ENCODE peak calls at places on chromosomes 1 and 21, in four cellular contexts. One of them, this sample, is unnamed.

GRCh38 chr1:7607097-7607496 is 164.0 kb upstream of the VAMP3 start:
- DNase-seq in K562: no peak
- DNase-seq in HepG2: no peak
- DNase-seq in H1: no peak
- DNase-seq in this sample: no peak

GRCh38 chr1:243950166-243950565 is 100.1 kb upstream of the AKT3 start:
- DNase-seq in K562: no peak
- DNase-seq in HepG2: peak
- DNase-seq in H1: peak
- DNase-seq in this sample: no peak

GRCh38 chr1:162159515-162159914 is 90.0 kb downstream of the NOS1AP start:
- DNase-seq in K562: no peak
- DNase-seq in HepG2: peak
- DNase-seq in H1: no peak
- DNase-seq in this sample: no peak

GRCh38 chr1:173862769-173863223 is 5.0 kb downstream of the GAS5 start:
- DNase-seq in K562: peak
- DNase-seq in HepG2: no peak
- DNase-seq in H1: no peak
- DNase-seq in this sample: no peak

GRCh38 chr1:43565600-43566360 is 35.1 kb downstream of the PTPRF start:
- DNase-seq in K562: peak
- DNase-seq in HepG2: no peak
- DNase-seq in H1: peak
- DNase-seq in this sample: peak

GRCh38 chr1:110605901-110606783 is at the start of gene KCNA2:
- DNase-seq in K562: no peak
- DNase-seq in HepG2: no peak
- DNase-seq in H1: peak
- DNase-seq in this sample: no peak

GRCh38 chr21:27329255-27329851 is 362.5 kb upstream of the ADAMTS5 start:
- DNase-seq in K562: no peak
- DNase-seq in HepG2: no peak
- DNase-seq in H1: no peak
- DNase-seq in this sample: no peak

GRCh38 chr1:232212248-232212647 is 417.7 kb downstream of the SIPA1L2 start:
- DNase-seq in K562: no peak
- DNase-seq in HepG2: no peak
- DNase-seq in H1: no peak
- DNase-seq in this sample: no peak

DNA sequence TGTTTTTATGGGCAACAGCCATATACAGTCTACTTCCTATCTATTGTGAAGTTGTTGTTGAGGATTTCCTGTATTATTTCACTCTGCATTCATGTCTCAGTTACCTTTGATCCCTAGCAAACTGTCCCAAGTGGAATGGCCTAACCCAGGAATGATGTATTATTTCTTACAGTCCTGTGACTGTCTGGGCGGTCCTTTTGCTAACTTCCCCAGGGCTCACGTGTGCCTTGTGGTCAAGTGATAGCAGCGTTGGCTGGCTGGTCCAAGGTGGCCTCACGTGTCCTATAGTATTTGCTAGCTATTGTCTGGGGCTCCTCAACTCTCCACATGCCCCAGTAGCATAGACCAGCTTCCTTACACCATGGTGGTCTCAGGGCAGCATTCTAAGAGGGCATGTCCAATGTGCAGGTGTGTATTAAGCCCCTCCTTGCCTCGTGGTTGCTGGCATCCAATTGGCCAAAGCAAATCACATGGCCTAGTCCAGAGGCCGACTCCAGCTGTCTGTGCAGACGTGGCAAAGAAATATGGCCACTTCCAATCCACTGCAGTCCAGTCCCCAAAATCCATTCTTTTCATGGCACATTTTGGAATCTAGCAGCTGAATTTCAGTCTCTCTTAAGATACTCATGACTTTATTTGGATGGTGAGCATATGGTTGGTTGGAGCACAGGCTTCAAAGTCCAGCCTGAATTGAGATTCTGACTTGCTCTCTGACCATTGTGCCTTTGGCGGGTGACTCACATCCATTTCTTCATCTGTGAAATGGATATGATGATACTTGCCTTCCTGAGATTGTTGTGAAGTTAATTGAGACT is 94.1 kb downstream of the GALNT2 start:
- DNase-seq in K562: peak
- DNase-seq in HepG2: peak
- DNase-seq in H1: no peak
- DNase-seq in this sample: no peak
- TF ChIP-seq TAF1 in K562: no peak
- TF ChIP-seq TAF1 in HepG2: no peak
- TF ChIP-seq TAF1 in H1: no peak
- TF ChIP-seq TAF1 in this sample: no peak

GRCh38 chr1:19477284-19478240 is 7.8 kb downstream of the CAPZB start:
- DNase-seq in K562: no peak
- DNase-seq in HepG2: no peak
- DNase-seq in H1: no peak
- DNase-seq in this sample: no peak
- TF ChIP-seq POLR2A in K562: no peak
- TF ChIP-seq POLR2A in HepG2: no peak
- TF ChIP-seq POLR2A in H1: no peak
- TF ChIP-seq POLR2A in this sample: peak

GRCh38 chr1:181091322-181092040 is 3.0 kb downstream of the IER5 start:
- DNase-seq in K562: no peak
- DNase-seq in HepG2: no peak
- DNase-seq in H1: no peak
- DNase-seq in this sample: no peak

GRCh38 chr1:181090653-181091126 is 2.2 kb downstream of the IER5 start:
- DNase-seq in K562: peak
- DNase-seq in HepG2: no peak
- DNase-seq in H1: no peak
- DNase-seq in this sample: no peak

GRCh38 chr1:181089017-181089776 is 697 bp downstream of the IER5 start:
- DNase-seq in K562: peak
- DNase-seq in HepG2: no peak
- DNase-seq in H1: no peak
- DNase-seq in this sample: no peak

GRCh38 chr1:181088079-181089016 is at the start of gene IER5:
- DNase-seq in K562: peak
- DNase-seq in HepG2: peak
- DNase-seq in H1: peak
- DNase-seq in this sample: peak

DNA sequence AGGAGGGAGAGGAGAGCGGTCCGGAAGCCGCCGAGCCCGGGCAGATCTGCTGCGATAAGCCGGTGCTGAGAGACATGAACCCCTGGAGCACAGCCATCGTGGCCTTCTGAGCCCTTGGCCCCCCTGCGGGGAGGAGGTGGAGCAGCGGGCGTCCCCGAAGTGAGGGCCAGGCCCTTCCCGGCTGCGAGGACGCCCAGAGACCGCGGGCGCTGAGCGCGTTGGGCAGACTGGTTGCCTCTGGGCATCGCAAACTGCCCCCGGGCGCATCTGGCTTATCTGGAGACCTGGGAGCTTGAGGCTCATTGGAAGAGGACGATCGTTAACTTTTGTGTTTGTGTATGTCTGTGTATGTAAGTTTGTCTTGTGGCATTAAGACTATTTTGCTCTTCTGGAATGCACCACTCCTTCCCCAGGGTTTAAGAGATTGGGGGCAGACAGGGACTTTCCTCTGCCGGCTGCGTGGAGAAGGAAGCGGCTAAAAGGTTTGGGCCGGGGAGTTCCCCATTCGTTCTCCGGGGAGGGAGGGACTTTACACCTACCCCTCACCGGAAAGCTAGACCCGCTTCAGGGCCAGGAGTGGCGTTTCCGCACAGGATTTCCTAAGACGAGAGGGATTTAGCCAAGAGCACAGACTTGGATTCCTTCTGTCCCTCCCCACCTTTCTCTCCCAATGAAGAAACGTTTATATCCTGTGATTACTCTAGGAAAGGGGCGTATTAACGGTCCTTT is 1.4 kb downstream of the IER5 start:
- DNase-seq in K562: peak
- DNase-seq in HepG2: peak
- DNase-seq in H1: peak
- DNase-seq in this sample: no peak
- TF ChIP-seq POLR2AphosphoS5 in K562: peak
- TF ChIP-seq POLR2AphosphoS5 in HepG2: no peak
- TF ChIP-seq POLR2AphosphoS5 in H1: no peak
- TF ChIP-seq POLR2AphosphoS5 in this sample: peak

DNA sequence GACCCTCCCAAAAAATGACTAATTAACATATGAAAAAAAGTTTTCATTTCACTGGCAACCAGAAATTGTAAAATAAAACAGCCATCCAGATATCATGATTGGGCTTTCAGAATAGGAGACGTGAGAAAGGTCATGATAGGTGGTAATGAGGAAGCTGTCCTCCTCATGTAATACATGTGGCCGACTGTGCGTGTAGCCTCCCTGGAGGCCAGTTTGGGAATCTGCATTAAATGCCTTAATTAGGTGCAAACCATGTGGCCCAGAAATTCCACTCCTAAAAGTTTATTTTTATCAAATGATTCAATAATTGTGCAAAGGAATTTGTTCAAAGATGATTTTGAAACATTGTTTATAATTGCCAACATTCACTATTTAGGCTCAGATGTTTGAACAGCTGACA is 127.6 kb upstream of the C1orf105 start:
- DNase-seq in K562: peak
- DNase-seq in HepG2: no peak
- DNase-seq in H1: no peak
- DNase-seq in this sample: no peak
- TF ChIP-seq TAF1 in K562: no peak
- TF ChIP-seq TAF1 in HepG2: no peak
- TF ChIP-seq TAF1 in H1: no peak
- TF ChIP-seq TAF1 in this sample: no peak

GRCh38 chr1:6601049-6601864 is 1.4 kb downstream of the KLHL21 start:
- DNase-seq in K562: peak
- DNase-seq in HepG2: peak
- DNase-seq in H1: peak
- DNase-seq in this sample: no peak
- TF ChIP-seq POLR2A in K562: peak
- TF ChIP-seq POLR2A in HepG2: no peak
- TF ChIP-seq POLR2A in H1: no peak
- TF ChIP-seq POLR2A in this sample: peak

GRCh38 chr1:21931171-21932093 is 5.7 kb downstream of the HSPG2 start:
- DNase-seq in K562: no peak
- DNase-seq in HepG2: peak
- DNase-seq in H1: no peak
- DNase-seq in this sample: no peak

GRCh38 chr1:21933397-21934248 is 3.5 kb downstream of the HSPG2 start:
- DNase-seq in K562: peak
- DNase-seq in HepG2: no peak
- DNase-seq in H1: no peak
- DNase-seq in this sample: no peak

GRCh38 chr1:21929951-21930615 is 7.0 kb downstream of the HSPG2 start:
- DNase-seq in K562: no peak
- DNase-seq in HepG2: no peak
- DNase-seq in H1: no peak
- DNase-seq in this sample: no peak

GRCh38 chr1:21930629-21931170 is 6.4 kb downstream of the HSPG2 start:
- DNase-seq in K562: no peak
- DNase-seq in HepG2: no peak
- DNase-seq in H1: no peak
- DNase-seq in this sample: no peak

GRCh38 chr1:21932127-21932526 is 5.0 kb downstream of the HSPG2 start:
- DNase-seq in K562: no peak
- DNase-seq in HepG2: no peak
- DNase-seq in H1: no peak
- DNase-seq in this sample: no peak
- TF ChIP-seq POLR2AphosphoS5 in K562: no peak
- TF ChIP-seq POLR2AphosphoS5 in HepG2: no peak
- TF ChIP-seq POLR2AphosphoS5 in H1: no peak
- TF ChIP-seq POLR2AphosphoS5 in this sample: no peak

GRCh38 chr1:34786521-34787325 is 5.7 kb downstream of the GJB3 start:
- DNase-seq in K562: peak
- DNase-seq in HepG2: peak
- DNase-seq in H1: peak
- DNase-seq in this sample: peak

GRCh38 chr1:34785231-34785874 is 4.3 kb downstream of the GJB3 start:
- DNase-seq in K562: no peak
- DNase-seq in HepG2: no peak
- DNase-seq in H1: no peak
- DNase-seq in this sample: no peak

GRCh38 chr1:34784751-34785221 is 3.8 kb downstream of the GJB3 start:
- DNase-seq in K562: no peak
- DNase-seq in HepG2: no peak
- DNase-seq in H1: no peak
- DNase-seq in this sample: no peak

GRCh38 chr1:34785875-34786470 is 5.0 kb downstream of the GJB3 start:
- DNase-seq in K562: no peak
- DNase-seq in HepG2: no peak
- DNase-seq in H1: no peak
- DNase-seq in this sample: no peak

DNA sequence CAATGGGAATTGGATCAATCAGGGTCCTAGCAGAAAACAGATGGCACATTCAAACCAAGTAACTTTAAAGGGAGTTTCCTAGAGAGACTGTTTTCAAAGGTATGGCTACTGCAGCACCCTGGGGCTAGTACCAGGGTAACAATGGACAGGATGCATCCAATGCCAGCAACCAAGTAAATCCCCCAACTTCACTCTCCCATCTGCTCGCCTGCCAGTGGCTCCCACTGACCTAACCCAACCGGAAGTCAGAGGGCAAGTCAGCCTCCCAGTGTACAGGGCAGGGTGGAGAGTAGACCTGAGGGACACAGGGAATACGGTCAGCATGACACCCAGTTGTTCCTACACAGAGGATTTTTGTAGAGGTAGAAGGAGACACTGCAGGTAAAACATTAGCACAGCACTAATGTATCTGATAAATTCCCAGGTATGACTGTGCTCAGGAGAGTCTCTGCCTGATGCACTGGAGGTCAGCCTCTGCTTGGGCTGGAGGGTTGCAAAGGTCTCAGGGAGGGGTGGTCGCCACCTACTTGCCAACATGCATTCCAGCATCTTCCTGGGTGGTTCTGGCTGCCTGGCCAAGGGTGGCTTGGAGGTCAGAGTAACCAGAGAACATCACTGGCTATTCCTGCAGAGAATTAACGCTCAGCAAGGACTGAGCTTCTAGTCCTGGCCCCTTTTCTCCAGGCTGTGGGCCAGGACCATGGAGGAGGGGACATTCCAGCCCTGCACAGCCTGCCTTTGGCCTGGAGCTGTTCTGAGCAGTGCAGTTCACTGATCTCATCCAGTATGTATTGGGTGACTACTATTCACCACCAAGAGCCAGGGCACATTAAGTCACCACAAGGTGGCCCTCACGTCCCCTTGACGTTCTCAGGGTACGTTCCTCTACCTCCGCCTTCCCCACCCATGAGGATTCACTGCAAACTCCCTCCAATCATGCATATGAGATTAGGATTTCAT is 5.1 kb upstream of the GJA4 start:
- DNase-seq in K562: peak
- DNase-seq in HepG2: peak
- DNase-seq in H1: no peak
- DNase-seq in this sample: no peak
- TF ChIP-seq TAF1 in K562: no peak
- TF ChIP-seq TAF1 in HepG2: no peak
- TF ChIP-seq TAF1 in H1: no peak
- TF ChIP-seq TAF1 in this sample: no peak